ENCODE peak calls at places on chromosomes 16 and 17, in six cellular contexts. A, M, R, B, U and D are unnamed samples.
A peak's percentile ranks its signal among the peaks of the same experiment; 100 is the strongest.

GRCh38 chr16:13021996-13022395 is 120.6 kb downstream of the SHISA9 start:
- DNase-seq in A (no peak), B (peak; percentile 62), M (no peak), U (no peak), R (peak; percentile 43), D (no peak)

GRCh38 chr17:62140836-62141235 is 75.8 kb upstream of the MED13 start:
- DNase-seq in M (no peak), R (no peak), U (no peak), A (no peak), B (no peak), D (no peak)

GRCh38 chr17:77616243-77616731 is 342.2 kb upstream of the TNRC6C start:
- DNase-seq in R (peak; percentile 80), M (no peak), U (no peak), B (no peak), A (no peak), D (no peak)

GRCh38 chr17:16926061-16926511 is 45.8 kb downstream of the TNFRSF13B start:
- DNase-seq in R (no peak), M (no peak), U (no peak), A (no peak), B (no peak), D (no peak)

GRCh38 chr16:87823146-87823929 is 46.0 kb downstream of the SLC7A5 start:
- DNase-seq in R (no peak), M (no peak), B (no peak), A (no peak), U (no peak), D (no peak)

GRCh38 chr16:85438981-85439639 is 174.0 kb upstream of the GSE1 start:
- DNase-seq in R (no peak), A (no peak), B (no peak), U (no peak), M (no peak), D (no peak)

GRCh38 chr17:8192070-8192815 is 2.3 kb upstream of the BORCS6 start:
- DNase-seq in B (peak; percentile 55), A (peak; percentile 80), U (no peak), R (peak; percentile 42), M (no peak), D (peak; percentile 96)

GRCh38 chr17:72561680-72562079 is 440.9 kb downstream of the SOX9 start:
- DNase-seq in A (no peak), B (no peak), U (no peak), M (no peak), R (no peak), D (no peak)

GRCh38 chr17:35890774-35891155 is 10.6 kb upstream of the CCL5 start:
- DNase-seq in A (no peak), B (no peak), U (no peak), R (no peak), M (no peak), D (no peak)

GRCh38 chr17:35294756-35295155 is 51.9 kb downstream of the SLFN5 start:
- DNase-seq in M (no peak), U (no peak), R (no peak), A (no peak), B (no peak), D (no peak)

GRCh38 chr16:86783626-86784266 is 205.4 kb downstream of the FOXL1 start:
- DNase-seq in B (no peak), U (no peak), R (peak; percentile 89), M (no peak), A (no peak), D (no peak)

GRCh38 chr16:68370921-68371651 is 60.3 kb downstream of the PRMT7 start:
- DNase-seq in R (no peak), A (no peak), M (no peak), B (no peak), U (no peak), D (no peak)

GRCh38 chr17:34542700-34543336 is 36.6 kb upstream of the TMEM132E start:
- DNase-seq in B (no peak), R (peak; percentile 48), A (peak; percentile 64), M (peak; percentile 39), U (no peak), D (no peak)

GRCh38 chr17:45577571-45578279 is 87.2 kb upstream of the PLEKHM1 start:
- DNase-seq in A (no peak), M (no peak), R (no peak), U (no peak), B (no peak), D (no peak)

GRCh38 chr17:18859256-18859655 is 1.3 kb downstream of the PRPSAP2 start:
- DNase-seq in M (no peak), B (no peak), U (peak; percentile 42), R (peak; percentile 28), A (no peak), D (no peak)

GRCh38 chr17:63991611-63992010 is 6.5 kb upstream of the PRR29 start:
- DNase-seq in R (no peak), U (no peak), M (no peak), B (no peak), A (no peak), D (no peak)